ENCODE peak calls at places on chromosomes 2 and 18, in seven cellular contexts. Y is HCT116, U is HepG2, Z is H1, H is SK-N-SH, N is K562, J is GM12878. E is an unnamed sample.

GRCh38 chr2:101410716-101411115 is 23.4 kb upstream of the CREG2 start:
- DNase-seq in Y (no peak), U (no peak), Z (no peak), H (no peak), N (no peak), J (no peak), E (peak)

GRCh38 chr2:32427672-32428622 is 71.1 kb downstream of the BIRC6 start:
- DNase-seq in Y (no peak), U (no peak), Z (no peak), H (peak), N (no peak), J (no peak), E (no peak)

GRCh38 chr2:132547089-132547687 is 122.8 kb downstream of the LYPD1 start:
- DNase-seq in Y (peak), U (peak), Z (peak), H (peak), N (peak), J (peak), E (peak)

GRCh38 chr2:48693066-48693465 is 62.5 kb downstream of the LHCGR start:
- DNase-seq in Y (no peak), U (no peak), Z (no peak), H (no peak), N (no peak), J (no peak), E (no peak)

GRCh38 chr2:73284296-73285161 is at the start of gene FBXO41:
- DNase-seq in Y (no peak), U (peak), Z (peak), H (peak), N (peak), J (peak), E (no peak)

GRCh38 chr2:106343274-106343673 is 124.9 kb downstream of the RGPD3 start:
- DNase-seq in Y (no peak), U (no peak), Z (no peak), H (no peak), N (no peak), J (no peak), E (no peak)

GRCh38 chr18:7470503-7470902 is 96.6 kb upstream of the PTPRM start:
- DNase-seq in Y (no peak), U (no peak), Z (no peak), H (no peak), N (no peak), J (no peak), E (no peak)

GRCh38 chr2:199973703-199974102 is 18.3 kb downstream of the MAIP1 start:
- DNase-seq in Y (peak), U (peak), Z (no peak), H (peak), N (no peak), J (no peak), E (peak)

GRCh38 chr2:64675860-64676259 is 22.1 kb upstream of the SERTAD2 start:
- DNase-seq in Y (no peak), U (peak), Z (no peak), H (no peak), N (peak), J (no peak), E (no peak)

GRCh38 chr2:48532824-48533223 is 2.9 kb downstream of the STON1 start:
- DNase-seq in Y (no peak), U (no peak), Z (no peak), H (no peak), N (no peak), J (no peak), E (no peak)

GRCh38 chr18:35481960-35482366 is 15.8 kb downstream of the INO80C start:
- DNase-seq in Y (no peak), U (peak), Z (no peak), H (no peak), N (no peak), J (no peak), E (no peak)

GRCh38 chr2:61247204-61247812 is 85.3 kb downstream of the C2orf74 start:
- DNase-seq in Y (no peak), U (no peak), Z (no peak), H (no peak), N (no peak), J (no peak), E (no peak)

GRCh38 chr18:46156124-46156745 is 52.0 kb downstream of the HAUS1 start:
- DNase-seq in Y (no peak), U (no peak), Z (no peak), H (no peak), N (no peak), J (no peak), E (no peak)
- TF ChIP-seq JUND in Y (no peak), U (no peak), Z (no peak), H (no peak), N (no peak), J (no peak), E (no peak)

DNA sequence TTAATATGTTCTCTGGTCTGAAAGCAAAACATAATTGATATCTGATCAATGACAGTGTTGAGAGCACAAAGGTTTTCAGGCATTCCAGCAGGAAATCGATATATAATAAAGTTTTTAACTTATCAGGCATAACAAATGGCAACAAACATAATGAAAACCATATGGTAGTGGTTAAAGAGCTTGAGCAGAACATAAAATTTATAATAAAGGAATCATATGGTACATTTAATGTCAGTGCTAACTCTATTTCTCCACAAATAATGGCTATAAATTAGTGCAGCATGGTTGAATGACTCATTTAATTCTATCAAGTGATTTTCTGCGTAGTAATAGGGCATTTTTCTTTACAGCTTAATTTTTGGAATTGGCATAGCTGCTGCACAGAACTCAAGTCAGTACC is 306.2 kb downstream of the FSIP2 start:
- DNase-seq in Y (no peak), U (no peak), Z (no peak), H (peak), N (no peak), J (no peak), E (no peak)
- TF ChIP-seq JUND in Y (no peak), U (no peak), Z (no peak), H (peak), N (no peak), J (no peak), E (no peak)

GRCh38 chr2:207214446-207214845 is 48.7 kb upstream of the KLF7 start:
- DNase-seq in Y (no peak), U (no peak), Z (no peak), H (no peak), N (no peak), J (no peak), E (no peak)

GRCh38 chr2:207219036-207219435 is 53.3 kb upstream of the KLF7 start:
- DNase-seq in Y (no peak), U (no peak), Z (no peak), H (no peak), N (no peak), J (no peak), E (no peak)

GRCh38 chr2:207215300-207215699 is 49.6 kb upstream of the KLF7 start:
- DNase-seq in Y (no peak), U (no peak), Z (no peak), H (no peak), N (no peak), J (no peak), E (no peak)

GRCh38 chr2:207217442-207217841 is 51.7 kb upstream of the KLF7 start:
- DNase-seq in Y (no peak), U (no peak), Z (no peak), H (no peak), N (no peak), J (no peak), E (no peak)

GRCh38 chr2:207216454-207216853 is 50.7 kb upstream of the KLF7 start:
- DNase-seq in Y (no peak), U (no peak), Z (no peak), H (no peak), N (no peak), J (no peak), E (no peak)
- TF ChIP-seq JUND in Y (no peak), U (no peak), Z (no peak), H (no peak), N (no peak), J (no peak), E (no peak)

DNA sequence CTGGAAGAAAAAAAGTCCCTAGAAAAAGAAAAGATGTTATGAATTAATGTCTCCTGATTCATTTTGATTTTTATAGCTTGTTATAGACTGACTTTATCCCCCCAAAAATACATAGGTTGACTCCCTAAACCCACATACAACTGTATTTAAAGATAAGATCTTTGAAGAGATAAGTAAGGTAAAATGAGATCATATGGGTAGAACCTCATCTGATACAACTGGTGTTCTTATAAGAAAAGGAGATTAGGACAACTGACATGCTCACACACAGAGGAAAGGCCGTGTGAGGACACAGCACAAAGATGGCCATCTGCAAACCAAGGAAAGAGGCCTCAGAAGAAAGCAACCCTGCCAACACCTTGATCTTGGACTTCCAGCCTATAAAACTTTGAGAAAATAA is 117.5 kb downstream of the CD226 start:
- DNase-seq in Y (no peak), U (no peak), Z (no peak), H (no peak), N (no peak), J (no peak), E (no peak)
- TF ChIP-seq JUND in Y (no peak), U (no peak), Z (no peak), H (no peak), N (peak), J (no peak), E (no peak)

GRCh38 chr18:25979358-25979727 is 111.1 kb downstream of the SS18 start:
- DNase-seq in Y (no peak), U (no peak), Z (no peak), H (no peak), N (no peak), J (no peak), E (no peak)

GRCh38 chr18:25974630-25975077 is 115.8 kb downstream of the SS18 start:
- DNase-seq in Y (no peak), U (no peak), Z (no peak), H (no peak), N (no peak), J (no peak), E (no peak)
- TF ChIP-seq JUND in Y (no peak), U (no peak), Z (no peak), H (no peak), N (peak), J (no peak), E (no peak)

DNA sequence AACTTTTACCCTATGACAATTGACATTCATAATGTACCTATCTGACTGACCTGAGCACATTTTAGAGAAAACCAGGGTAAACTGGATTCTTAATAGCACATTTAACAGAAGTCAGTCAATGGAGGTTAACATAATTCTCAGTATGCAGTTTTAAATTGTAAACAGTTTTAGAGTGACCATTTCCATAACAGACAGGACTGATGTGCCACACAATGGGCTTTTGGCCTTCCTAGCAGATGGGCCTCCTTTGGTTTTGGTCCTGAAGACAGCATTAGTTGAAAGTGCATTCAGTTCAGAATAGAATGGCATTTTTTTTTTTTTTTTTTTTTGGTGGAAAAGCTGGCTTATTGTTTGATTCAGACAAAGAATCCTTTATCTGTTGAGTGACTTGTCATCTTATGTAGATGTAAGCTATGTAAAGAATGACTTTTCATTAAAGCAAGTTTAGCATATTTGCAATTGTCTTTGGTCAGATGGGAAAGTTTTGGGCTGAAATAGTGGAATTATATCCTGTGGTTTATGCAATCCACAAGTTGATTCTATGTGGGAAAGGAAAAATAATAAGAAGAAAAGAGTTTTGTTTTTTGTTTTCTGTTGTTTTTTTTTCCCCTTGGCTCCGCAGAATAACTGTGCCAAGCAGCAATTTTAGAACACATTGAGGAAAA is 865.8 kb upstream of the ACVR2A start:
- DNase-seq in Y (no peak), U (no peak), Z (no peak), H (no peak), N (no peak), J (no peak), E (no peak)
- TF ChIP-seq JUND in Y (no peak), U (no peak), Z (no peak), H (no peak), N (no peak), J (no peak), E (no peak)

DNA sequence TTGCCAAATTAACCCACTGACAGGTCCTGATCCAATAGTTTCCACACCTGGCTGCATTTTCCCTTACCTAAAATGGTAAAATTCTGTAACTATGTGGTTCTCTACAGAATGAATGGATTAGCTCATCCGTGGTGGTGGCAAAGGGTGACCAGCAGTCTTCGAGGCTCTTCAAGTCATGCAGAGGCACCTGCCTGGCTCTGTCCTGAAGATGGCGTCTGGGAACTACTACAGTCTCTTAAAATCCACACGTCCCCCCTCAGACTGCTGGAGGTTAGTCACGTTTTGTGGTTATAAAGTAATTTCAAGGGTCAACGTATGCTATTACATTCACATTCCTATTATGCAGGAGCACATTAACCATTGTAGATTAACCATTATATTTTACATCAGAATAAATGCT is 616.7 kb downstream of the GALR1 start:
- DNase-seq in Y (no peak), U (no peak), Z (no peak), H (no peak), N (no peak), J (no peak), E (no peak)
- TF ChIP-seq JUND in Y (no peak), U (no peak), Z (no peak), H (no peak), N (no peak), J (no peak), E (no peak)

GRCh38 chr2:120486946-120487345 is 141.0 kb downstream of the INHBB start:
- DNase-seq in Y (no peak), U (peak), Z (no peak), H (no peak), N (peak), J (no peak), E (no peak)
- TF ChIP-seq JUND in Y (no peak), U (no peak), Z (no peak), H (no peak), N (peak), J (no peak), E (no peak)

GRCh38 chr2:84940088-84940470 is 30.9 kb upstream of the KCMF1 start:
- DNase-seq in Y (no peak), U (no peak), Z (no peak), H (no peak), N (no peak), J (no peak), E (no peak)

GRCh38 chr2:84938194-84938879 is 32.6 kb upstream of the KCMF1 start:
- DNase-seq in Y (peak), U (peak), Z (no peak), H (no peak), N (no peak), J (peak), E (no peak)

GRCh38 chr2:84942166-84942565 is 28.8 kb upstream of the KCMF1 start:
- DNase-seq in Y (no peak), U (no peak), Z (no peak), H (no peak), N (no peak), J (no peak), E (no peak)

GRCh38 chr2:84940836-84941412 is 30.0 kb upstream of the KCMF1 start:
- DNase-seq in Y (no peak), U (no peak), Z (no peak), H (no peak), N (no peak), J (no peak), E (no peak)

GRCh38 chr2:84939426-84940087 is 31.4 kb upstream of the KCMF1 start:
- DNase-seq in Y (no peak), U (no peak), Z (no peak), H (no peak), N (no peak), J (peak), E (no peak)
- TF ChIP-seq JUND in Y (no peak), U (no peak), Z (no peak), H (no peak), N (no peak), J (peak), E (no peak)